ENCODE peak calls at places on chromosome 11, in five cellular contexts. Q is HepG2, B is H1, A is K562, O is GM12878. Z is an unnamed sample.

GRCh38 chr11:114318361-114318760 is 22.2 kb downstream of the NNMT start:
- DNase-seq in Q (no peak), A (no peak), O (no peak), B (no peak), Z (no peak)

GRCh38 chr11:60842688-60843605 is 1.0 kb downstream of the CCDC86 start:
- DNase-seq in O (no peak), B (no peak), A (no peak), Q (no peak), Z (no peak)

GRCh38 chr11:130023204-130023603 is 20.6 kb upstream of the PRDM10 start:
- DNase-seq in Q (peak), O (peak), A (no peak), B (no peak), Z (no peak)

GRCh38 chr11:134142536-134142935 is 73.7 kb downstream of the JAM3 start:
- DNase-seq in O (no peak), A (no peak), Q (no peak), B (no peak), Z (no peak)

GRCh38 chr11:122128146-122128545 is 12.1 kb upstream of the BLID start:
- DNase-seq in O (no peak), A (no peak), B (no peak), Q (no peak), Z (no peak)

GRCh38 chr11:75267171-75267970 is 26.8 kb downstream of the TPBGL start:
- DNase-seq in A (peak), Q (no peak), B (no peak), O (no peak), Z (no peak)

GRCh38 chr11:10565493-10565892 is 3.0 kb downstream of the LYVE1 start:
- DNase-seq in Q (no peak), O (no peak), B (no peak), A (no peak), Z (no peak)

GRCh38 chr11:68841718-68842426 is at the start of gene CPT1A:
- DNase-seq in A (peak), Q (no peak), B (peak), O (no peak), Z (peak)

GRCh38 chr11:33207408-33207985 is 46.2 kb upstream of the CSTF3 start:
- DNase-seq in Q (no peak), B (no peak), O (no peak), A (peak), Z (no peak)

GRCh38 chr11:111352935-111353695 is 26.0 kb downstream of the POU2AF1 start:
- DNase-seq in A (no peak), Q (no peak), O (no peak), B (no peak), Z (no peak)

GRCh38 chr11:31803813-31804438 is 7.2 kb downstream of the PAX6 start:
- DNase-seq in A (no peak), B (no peak), O (no peak), Q (no peak), Z (no peak)

GRCh38 chr11:102798012-102798746 is at the start of gene MMP1:
- DNase-seq in A (no peak), B (no peak), Q (no peak), O (no peak), Z (no peak)
- TF ChIP-seq CHD2 in A (no peak), B (no peak), Q (no peak), O (no peak), Z (no peak)

DNA sequence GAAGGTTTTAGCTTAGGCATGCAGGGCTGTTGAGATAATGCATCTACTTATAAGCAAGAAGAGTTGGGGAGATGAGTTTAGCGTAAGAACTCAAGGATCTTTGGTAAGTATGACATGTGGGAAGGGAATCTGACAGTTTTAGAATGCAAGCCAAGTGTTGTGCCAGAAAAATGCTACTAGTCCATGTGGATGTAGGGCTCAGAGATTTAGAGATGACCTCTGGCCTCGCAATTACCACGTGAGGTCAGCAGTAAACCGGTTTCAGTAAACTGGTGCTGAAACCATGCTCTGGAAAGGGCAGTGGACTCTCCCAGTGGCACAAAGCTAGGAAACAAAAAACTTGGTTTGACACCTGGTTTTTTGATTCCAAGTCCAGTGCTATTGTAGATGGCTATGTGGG is 18.9 kb downstream of the MRPL16 start:
- DNase-seq in O (no peak), B (no peak), A (no peak), Q (no peak), Z (no peak)
- H3K4me3 ChIP-seq in O (no peak), B (no peak), A (no peak), Q (no peak), Z (no peak)

GRCh38 chr11:203056-203944 is 3.9 kb downstream of the BET1L start:
- DNase-seq in O (no peak), A (no peak), B (peak), Q (no peak), Z (no peak)
- TF ChIP-seq POLR2A in O (peak), A (peak), B (no peak), Q (no peak), Z (no peak)

GRCh38 chr11:72309074-72309598 is 65.2 kb upstream of the PHOX2A start:
- DNase-seq in B (no peak), Q (no peak), A (no peak), O (no peak), Z (no peak)
- TF ChIP-seq CHD2 in B (no peak), Q (no peak), A (no peak), O (no peak), Z (no peak)

GRCh38 chr11:123560001-123560400 is 94.4 kb downstream of the SCN3B start:
- DNase-seq in Q (no peak), B (no peak), O (no peak), A (no peak), Z (no peak)
- H3K4me3 ChIP-seq in Q (no peak), B (peak), O (peak), A (no peak), Z (no peak)

GRCh38 chr11:128421577-128421976 is 165.8 kb downstream of the ETS1 start:
- DNase-seq in O (no peak), B (no peak), A (no peak), Q (no peak), Z (no peak)

GRCh38 chr11:128420277-128420676 is 167.1 kb downstream of the ETS1 start:
- DNase-seq in Q (no peak), O (no peak), B (no peak), A (no peak), Z (no peak)

GRCh38 chr11:128419012-128419767 is 168.2 kb downstream of the ETS1 start:
- DNase-seq in Q (no peak), A (no peak), O (no peak), B (no peak), Z (no peak)

GRCh38 chr11:128422576-128423370 is 164.6 kb downstream of the ETS1 start:
- DNase-seq in O (no peak), A (no peak), B (no peak), Q (no peak), Z (no peak)

DNA sequence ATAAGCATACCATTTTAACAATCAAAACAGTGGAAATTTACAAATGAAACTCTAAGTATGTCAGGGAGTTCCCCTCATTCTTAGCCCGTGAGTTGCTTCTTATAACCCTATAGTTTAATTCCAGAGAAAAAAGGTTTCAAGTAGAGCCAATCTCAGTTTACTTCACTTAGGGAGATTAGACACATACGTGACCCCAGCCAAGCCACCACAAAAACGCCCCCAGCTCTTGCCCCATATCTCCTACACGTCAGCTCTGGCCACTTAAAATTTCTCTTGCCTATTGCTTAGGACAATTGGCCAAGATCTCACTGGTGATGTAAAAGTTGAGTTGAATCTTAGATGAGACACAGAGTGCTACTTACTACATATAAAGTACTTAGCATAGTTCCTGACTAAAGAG is 166.4 kb downstream of the ETS1 start:
- DNase-seq in O (no peak), B (no peak), A (no peak), Q (no peak), Z (no peak)
- TF ChIP-seq POLR2A in O (no peak), B (no peak), A (no peak), Q (no peak), Z (no peak)

GRCh38 chr11:8812438-8812837 is 98.6 kb upstream of the AKIP1 start:
- DNase-seq in B (no peak), O (no peak), A (no peak), Q (peak), Z (no peak)

GRCh38 chr11:8809605-8810272 is 101.2 kb upstream of the AKIP1 start:
- DNase-seq in B (no peak), A (no peak), O (no peak), Q (peak), Z (no peak)

GRCh38 chr11:8811571-8811970 is 99.4 kb upstream of the AKIP1 start:
- DNase-seq in B (no peak), A (no peak), O (no peak), Q (no peak), Z (no peak)

GRCh38 chr11:8809185-8809584 is 101.8 kb upstream of the AKIP1 start:
- DNase-seq in O (no peak), B (no peak), Q (no peak), A (no peak), Z (no peak)

DNA sequence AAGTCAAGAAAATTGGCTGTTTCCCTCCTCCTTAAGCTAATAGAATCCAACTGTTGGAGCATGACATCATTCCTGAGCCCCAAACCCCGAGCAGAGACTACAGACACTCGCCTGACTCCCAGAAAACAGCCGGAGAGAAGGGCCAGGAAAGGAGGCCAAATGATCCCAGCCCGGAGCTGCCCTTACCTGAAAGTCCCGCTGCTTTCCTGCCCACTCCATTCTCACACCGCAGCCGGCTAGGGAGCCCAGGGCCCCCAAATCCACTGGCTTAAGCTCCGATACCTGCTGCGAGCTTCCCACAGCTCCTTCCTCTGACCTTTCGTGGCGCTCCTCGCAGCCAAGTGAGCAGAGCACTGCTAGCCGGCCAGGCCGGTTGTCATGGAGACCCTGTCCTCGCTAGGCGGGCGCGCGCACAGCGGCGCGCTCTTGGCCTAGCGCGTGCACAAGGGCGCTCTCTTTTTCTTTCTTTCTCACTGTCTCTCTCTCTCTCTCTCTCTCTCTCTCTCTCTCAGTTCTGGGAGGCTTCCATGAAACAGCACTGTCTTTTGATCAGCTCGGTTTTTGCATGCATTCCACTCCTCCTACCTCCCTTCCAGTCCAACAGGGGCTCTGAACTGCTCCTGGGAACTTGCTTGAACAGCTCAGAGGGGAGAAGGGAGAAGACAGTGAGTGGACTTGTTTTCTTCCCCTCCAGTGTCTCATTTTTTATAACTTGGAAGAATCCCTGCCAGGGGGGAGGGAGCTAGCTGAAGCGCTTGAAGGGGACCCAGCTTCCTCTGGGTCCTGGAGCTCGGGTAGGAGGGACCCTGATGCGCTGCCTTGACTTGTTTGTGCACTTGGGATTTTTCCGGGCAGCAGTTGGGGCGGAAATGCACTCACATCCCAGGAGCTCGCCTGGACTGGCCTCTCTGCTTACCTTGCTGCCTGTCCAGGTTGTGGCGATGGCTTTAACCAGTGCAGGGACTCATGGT is 100.4 kb upstream of the AKIP1 start:
- DNase-seq in B (peak), O (no peak), Q (peak), A (peak), Z (no peak)
- TF ChIP-seq CHD2 in B (no peak), O (no peak), Q (no peak), A (no peak), Z (no peak)

GRCh38 chr11:2096919-2097301 is 42.3 kb downstream of the IGF2 start:
- DNase-seq in B (no peak), Q (no peak), O (no peak), A (no peak), Z (no peak)
- H3K4me3 ChIP-seq in B (peak), Q (peak), O (no peak), A (no peak), Z (no peak)

GRCh38 chr11:118073554-118073953 is 3.3 kb upstream of the TMPRSS4 start:
- DNase-seq in A (no peak), Q (no peak), B (no peak), O (no peak), Z (no peak)
- TF ChIP-seq POLR2A in A (no peak), Q (no peak), B (no peak), O (no peak), Z (no peak)